ENCODE peak calls at places on chromosomes 16 and 17, in five cellular contexts. One of them, this sample, is unnamed. For H3K4me1, the result is how much of the 10 kb centered on the place peaks cover.

GRCh38 chr16:51440096-51440495 is 289.0 kb upstream of the SALL1 start:
- DNase-seq in prostate gland: no peak
- DNase-seq in breast epithelium: no peak
- DNase-seq in adrenal gland: no peak
- DNase-seq in upper lobe of left lung: no peak
- DNase-seq in this sample: no peak

GRCh38 chr17:40525294-40525693 is 23.9 kb upstream of the TNS4 start:
- DNase-seq in prostate gland: no peak
- DNase-seq in breast epithelium: no peak
- DNase-seq in adrenal gland: no peak
- DNase-seq in upper lobe of left lung: no peak
- DNase-seq in this sample: no peak

GRCh38 chr16:19499481-19499880 is 22.4 kb downstream of the GDE1 start:
- DNase-seq in prostate gland: no peak
- DNase-seq in breast epithelium: no peak
- DNase-seq in adrenal gland: no peak
- DNase-seq in upper lobe of left lung: no peak
- DNase-seq in this sample: no peak

GRCh38 chr17:56185905-56186783 is 32.9 kb downstream of the ANKFN1 start:
- DNase-seq in prostate gland: no peak
- DNase-seq in breast epithelium: no peak
- DNase-seq in adrenal gland: no peak
- DNase-seq in upper lobe of left lung: no peak
- DNase-seq in this sample: no peak

GRCh38 chr16:89922477-89922883 is 662 bp upstream of the TUBB3 start:
- DNase-seq in prostate gland: no peak
- DNase-seq in breast epithelium: no peak
- DNase-seq in adrenal gland: peak
- DNase-seq in upper lobe of left lung: peak
- DNase-seq in this sample: peak

GRCh38 chr17:51651513-51652298 is 391.4 kb downstream of the UTP18 start:
- DNase-seq in prostate gland: no peak
- DNase-seq in breast epithelium: no peak
- DNase-seq in adrenal gland: no peak
- DNase-seq in upper lobe of left lung: no peak
- DNase-seq in this sample: no peak

GRCh38 chr17:17494499-17495447 is 1.4 kb downstream of the RASD1 start:
- DNase-seq in prostate gland: peak
- DNase-seq in breast epithelium: peak
- DNase-seq in adrenal gland: peak
- DNase-seq in upper lobe of left lung: peak
- DNase-seq in this sample: peak

GRCh38 chr17:5500804-5501391 is 14.5 kb downstream of the MIS12 start:
- DNase-seq in prostate gland: peak
- DNase-seq in breast epithelium: peak
- DNase-seq in adrenal gland: peak
- DNase-seq in upper lobe of left lung: peak
- DNase-seq in this sample: peak

GRCh38 chr16:89300311-89300975 is 82.9 kb downstream of the ZNF778 start:
- DNase-seq in prostate gland: peak
- DNase-seq in breast epithelium: no peak
- DNase-seq in adrenal gland: peak
- DNase-seq in upper lobe of left lung: peak
- DNase-seq in this sample: no peak

GRCh38 chr17:49634487-49634865 is 43.4 kb downstream of the SPOP start:
- DNase-seq in prostate gland: no peak
- DNase-seq in breast epithelium: no peak
- DNase-seq in adrenal gland: no peak
- DNase-seq in upper lobe of left lung: no peak
- DNase-seq in this sample: no peak

GRCh38 chr16:90077757-90078593 is 844 bp upstream of the PRDM7 start:
- DNase-seq in prostate gland: no peak
- DNase-seq in breast epithelium: peak
- DNase-seq in adrenal gland: peak
- DNase-seq in upper lobe of left lung: peak
- DNase-seq in this sample: peak

DNA sequence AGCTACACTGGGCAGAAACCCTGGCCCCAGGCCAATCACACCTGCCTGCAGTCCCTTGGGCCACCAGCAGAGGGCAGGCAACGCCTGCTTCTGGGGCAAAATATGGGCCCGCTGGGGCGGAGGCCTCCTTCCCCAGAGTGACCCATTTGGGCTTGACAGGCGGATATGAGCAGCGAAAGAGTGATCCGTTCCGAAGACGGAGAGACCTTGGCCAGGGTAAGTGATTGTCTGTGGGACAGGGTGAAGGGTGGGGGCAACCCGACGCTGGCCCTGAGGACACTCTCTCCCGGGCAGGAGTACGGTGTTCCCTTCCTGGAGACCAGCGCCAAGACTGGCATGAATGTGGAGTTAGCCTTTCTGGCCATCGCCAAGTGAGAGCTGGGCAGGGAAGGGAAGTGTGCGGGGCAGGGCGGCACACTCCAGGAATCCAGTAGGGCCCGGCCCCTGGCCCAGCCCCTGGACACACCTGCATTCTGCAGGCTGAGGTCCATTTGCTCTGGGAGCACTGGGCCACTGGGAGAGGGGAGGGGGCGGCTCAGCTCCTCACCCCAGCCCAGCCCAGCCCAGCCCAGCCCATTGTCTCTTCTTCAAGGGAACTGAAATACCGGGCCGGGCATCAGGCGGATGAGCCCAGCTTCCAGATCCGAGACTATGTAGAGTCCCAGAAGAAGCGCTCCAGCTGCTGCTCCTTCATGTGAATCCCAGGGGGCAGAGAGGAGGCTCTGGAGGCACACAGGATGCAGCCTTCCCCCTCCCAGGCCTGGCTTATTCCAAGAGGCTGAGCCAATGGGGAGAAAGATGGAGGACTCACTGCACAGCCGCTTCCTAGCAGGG is 3.5 kb upstream of the NHERF1 start:
- DNase-seq in prostate gland: peak
- DNase-seq in breast epithelium: peak
- DNase-seq in adrenal gland: peak
- DNase-seq in upper lobe of left lung: peak
- DNase-seq in this sample: peak
- TF ChIP-seq POLR2A in prostate gland: no peak
- TF ChIP-seq POLR2A in breast epithelium: no peak
- TF ChIP-seq POLR2A in adrenal gland: no peak
- TF ChIP-seq POLR2A in upper lobe of left lung: no peak
- TF ChIP-seq POLR2A in this sample: no peak

GRCh38 chr17:73184133-73184993 is 8.5 kb upstream of the COG1 start:
- DNase-seq in prostate gland: no peak
- DNase-seq in breast epithelium: no peak
- DNase-seq in adrenal gland: no peak
- DNase-seq in upper lobe of left lung: no peak
- DNase-seq in this sample: no peak
- H3K4me1 ChIP-seq in prostate gland: under half
- H3K4me1 ChIP-seq in breast epithelium: under half
- H3K4me1 ChIP-seq in adrenal gland: under half
- H3K4me1 ChIP-seq in upper lobe of left lung: under half
- H3K4me1 ChIP-seq in this sample: under half

GRCh38 chr17:28728364-28729200 is at the start of gene NEK8:
- DNase-seq in prostate gland: peak
- DNase-seq in breast epithelium: peak
- DNase-seq in adrenal gland: peak
- DNase-seq in upper lobe of left lung: peak
- DNase-seq in this sample: peak
- TF ChIP-seq CTCF in prostate gland: peak
- TF ChIP-seq CTCF in breast epithelium: peak
- TF ChIP-seq CTCF in adrenal gland: no peak
- TF ChIP-seq CTCF in upper lobe of left lung: no peak
- TF ChIP-seq CTCF in this sample: peak

DNA sequence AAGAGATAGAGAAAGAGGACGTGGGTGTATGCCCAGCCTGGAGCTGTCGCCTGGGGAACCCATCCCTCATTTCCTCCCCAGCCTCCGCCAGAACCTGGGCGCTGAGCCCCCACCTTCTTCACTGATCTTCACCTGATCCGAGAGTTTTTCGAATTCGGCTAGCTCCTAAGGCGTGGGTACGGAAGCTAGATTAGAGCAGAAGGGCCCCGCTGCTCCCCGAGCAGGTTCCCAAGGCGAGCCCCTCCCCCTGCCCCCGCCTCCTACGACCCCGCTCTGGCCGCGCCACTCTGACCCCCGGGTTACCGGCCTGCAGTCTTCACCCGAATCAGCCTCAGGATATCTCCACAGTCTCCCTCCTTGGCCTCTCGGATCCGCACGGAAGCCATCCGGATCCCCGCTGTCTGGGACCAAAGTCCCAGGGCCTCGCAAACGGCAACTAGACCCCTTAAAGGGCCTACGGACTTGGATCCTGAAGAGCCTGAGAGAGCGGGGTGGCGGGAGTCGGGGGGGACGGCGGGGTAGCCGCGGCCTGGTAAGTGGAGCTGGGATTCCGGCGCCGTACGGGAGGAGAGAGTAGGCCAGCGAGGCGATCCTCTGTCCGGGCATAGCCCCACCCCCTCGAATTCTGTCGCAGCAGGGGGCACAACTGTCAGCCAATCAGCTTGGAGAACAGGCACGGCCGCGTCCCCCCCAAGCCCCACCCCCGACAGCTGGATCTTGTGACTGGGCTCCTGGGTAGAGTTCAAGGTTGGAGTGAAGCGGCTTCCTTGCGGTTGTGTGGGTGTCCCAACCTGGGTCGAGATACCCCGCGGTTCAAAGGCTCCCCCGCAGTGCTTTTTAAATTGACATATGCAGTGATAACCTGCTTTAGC is at the start of gene SAT2:
- DNase-seq in prostate gland: peak
- DNase-seq in breast epithelium: peak
- DNase-seq in adrenal gland: peak
- DNase-seq in upper lobe of left lung: peak
- DNase-seq in this sample: peak
- TF ChIP-seq POLR2A in prostate gland: peak
- TF ChIP-seq POLR2A in breast epithelium: peak
- TF ChIP-seq POLR2A in adrenal gland: peak
- TF ChIP-seq POLR2A in upper lobe of left lung: peak
- TF ChIP-seq POLR2A in this sample: peak

GRCh38 chr16:85927938-85928337 is 29.0 kb downstream of the IRF8 start:
- DNase-seq in prostate gland: no peak
- DNase-seq in breast epithelium: no peak
- DNase-seq in adrenal gland: no peak
- DNase-seq in upper lobe of left lung: no peak
- DNase-seq in this sample: no peak

GRCh38 chr16:85926370-85926769 is 27.4 kb downstream of the IRF8 start:
- DNase-seq in prostate gland: no peak
- DNase-seq in breast epithelium: no peak
- DNase-seq in adrenal gland: no peak
- DNase-seq in upper lobe of left lung: no peak
- DNase-seq in this sample: no peak

GRCh38 chr16:85927326-85927725 is 28.4 kb downstream of the IRF8 start:
- DNase-seq in prostate gland: no peak
- DNase-seq in breast epithelium: no peak
- DNase-seq in adrenal gland: no peak
- DNase-seq in upper lobe of left lung: no peak
- DNase-seq in this sample: no peak

GRCh38 chr16:85923153-85924021 is 24.4 kb downstream of the IRF8 start:
- DNase-seq in prostate gland: no peak
- DNase-seq in breast epithelium: no peak
- DNase-seq in adrenal gland: no peak
- DNase-seq in upper lobe of left lung: no peak
- DNase-seq in this sample: no peak

GRCh38 chr16:85924675-85925074 is 25.7 kb downstream of the IRF8 start:
- DNase-seq in prostate gland: no peak
- DNase-seq in breast epithelium: no peak
- DNase-seq in adrenal gland: no peak
- DNase-seq in upper lobe of left lung: no peak
- DNase-seq in this sample: no peak
- H3K4me1 ChIP-seq in prostate gland: under half
- H3K4me1 ChIP-seq in breast epithelium: under half
- H3K4me1 ChIP-seq in adrenal gland: under half
- H3K4me1 ChIP-seq in upper lobe of left lung: under half
- H3K4me1 ChIP-seq in this sample: under half

DNA sequence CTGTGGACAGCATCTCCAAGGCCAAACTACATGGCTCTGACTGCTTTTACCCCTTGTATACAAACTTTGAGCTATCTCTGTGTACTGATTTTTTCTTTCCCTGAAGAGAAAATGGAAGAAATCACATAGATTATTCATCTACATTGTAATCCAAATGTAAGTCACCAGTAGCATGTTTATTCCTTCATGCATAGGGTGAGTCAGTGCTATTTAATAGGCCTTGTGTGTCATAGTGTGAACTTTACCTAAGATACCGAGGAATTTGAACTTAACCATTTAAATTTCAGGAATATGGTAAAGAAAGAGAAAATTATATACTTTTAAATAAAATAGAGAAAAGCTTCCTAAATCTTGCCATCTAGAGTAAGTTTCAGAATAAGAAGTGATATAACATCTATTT is 16.5 kb downstream of the PHKB start:
- DNase-seq in prostate gland: no peak
- DNase-seq in breast epithelium: no peak
- DNase-seq in adrenal gland: no peak
- DNase-seq in upper lobe of left lung: no peak
- DNase-seq in this sample: no peak
- TF ChIP-seq CTCF in prostate gland: no peak
- TF ChIP-seq CTCF in breast epithelium: no peak
- TF ChIP-seq CTCF in adrenal gland: no peak
- TF ChIP-seq CTCF in upper lobe of left lung: no peak
- TF ChIP-seq CTCF in this sample: no peak

DNA sequence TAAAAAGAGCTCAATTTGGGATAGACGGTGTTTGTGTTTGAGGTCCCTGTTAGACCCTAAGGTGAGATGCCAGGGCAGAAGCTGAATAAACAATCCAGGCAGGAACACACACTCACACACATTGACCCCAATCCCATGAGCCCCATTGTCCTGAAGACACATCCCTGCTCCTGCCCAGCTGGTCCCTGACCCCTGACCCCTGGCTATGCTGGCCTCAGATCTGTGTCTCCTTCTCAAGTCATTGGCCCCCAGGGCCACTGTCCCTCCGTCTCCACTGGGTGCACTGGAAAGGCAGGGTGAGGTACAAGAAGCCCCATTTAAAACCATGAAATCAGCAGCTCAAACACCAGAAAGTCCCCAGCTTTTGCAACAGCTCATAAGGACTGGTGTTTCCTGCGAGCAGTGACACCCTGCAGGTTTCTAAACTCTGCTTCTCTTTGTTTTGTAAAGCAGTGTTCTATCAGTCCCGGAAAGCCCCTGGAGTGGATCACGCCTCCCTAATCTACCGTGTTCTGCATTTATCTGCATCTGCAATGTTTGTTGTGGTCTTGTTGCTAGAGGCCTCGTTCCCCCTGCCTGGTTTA is 18.0 kb upstream of the ASGR2 start:
- DNase-seq in prostate gland: no peak
- DNase-seq in breast epithelium: no peak
- DNase-seq in adrenal gland: no peak
- DNase-seq in upper lobe of left lung: no peak
- DNase-seq in this sample: peak
- TF ChIP-seq POLR2A in prostate gland: no peak
- TF ChIP-seq POLR2A in breast epithelium: no peak
- TF ChIP-seq POLR2A in adrenal gland: no peak
- TF ChIP-seq POLR2A in upper lobe of left lung: no peak
- TF ChIP-seq POLR2A in this sample: no peak

This sample was measured in Peyer's patch.